ENCODE peak calls at places on chromosomes 6 and 20, in six cellular contexts. One of them, this sample, is unnamed.

GRCh38 chr6:154954352-154954751 is 40.8 kb upstream of the TIAM2 start:
- DNase-seq in PC-3: no peak
- DNase-seq in H9: no peak
- DNase-seq in GM23248: no peak
- DNase-seq in IMR-90: no peak
- DNase-seq in fibroblast of lung: no peak
- DNase-seq in this sample: no peak

GRCh38 chr6:1890071-1890470 is 280.4 kb downstream of the FOXC1 start:
- DNase-seq in PC-3: no peak
- DNase-seq in H9: no peak
- DNase-seq in GM23248: no peak
- DNase-seq in IMR-90: no peak
- DNase-seq in fibroblast of lung: no peak
- DNase-seq in this sample: no peak

GRCh38 chr20:62897666-62898065 is 28.6 kb downstream of the DIDO1 start:
- DNase-seq in PC-3: no peak
- DNase-seq in H9: no peak
- DNase-seq in GM23248: no peak
- DNase-seq in IMR-90: no peak
- DNase-seq in fibroblast of lung: no peak
- DNase-seq in this sample: no peak

GRCh38 chr20:46058656-46059281 is 29.8 kb downstream of the SLC12A5 start:
- DNase-seq in PC-3: no peak
- DNase-seq in H9: peak
- DNase-seq in GM23248: peak
- DNase-seq in IMR-90: no peak
- DNase-seq in fibroblast of lung: no peak
- DNase-seq in this sample: no peak

GRCh38 chr6:12385316-12385715 is 95.2 kb downstream of the EDN1 start:
- DNase-seq in PC-3: no peak
- DNase-seq in H9: no peak
- DNase-seq in GM23248: no peak
- DNase-seq in IMR-90: no peak
- DNase-seq in fibroblast of lung: no peak
- DNase-seq in this sample: no peak

GRCh38 chr6:33949877-33950831 is 146.4 kb upstream of the MLN start:
- DNase-seq in PC-3: no peak
- DNase-seq in H9: no peak
- DNase-seq in GM23248: no peak
- DNase-seq in IMR-90: no peak
- DNase-seq in fibroblast of lung: no peak
- DNase-seq in this sample: peak

GRCh38 chr20:62011403-62011791 is 54.3 kb downstream of the TAF4 start:
- DNase-seq in PC-3: no peak
- DNase-seq in H9: no peak
- DNase-seq in GM23248: peak
- DNase-seq in IMR-90: no peak
- DNase-seq in fibroblast of lung: no peak
- DNase-seq in this sample: no peak

GRCh38 chr6:13470240-13471140 is 16.9 kb downstream of the GFOD1 start:
- DNase-seq in PC-3: no peak
- DNase-seq in H9: no peak
- DNase-seq in GM23248: no peak
- DNase-seq in IMR-90: no peak
- DNase-seq in fibroblast of lung: no peak
- DNase-seq in this sample: no peak

GRCh38 chr6:41732601-41733348 is 2.6 kb downstream of the TFEB start:
- DNase-seq in PC-3: no peak
- DNase-seq in H9: no peak
- DNase-seq in GM23248: peak
- DNase-seq in IMR-90: no peak
- DNase-seq in fibroblast of lung: no peak
- DNase-seq in this sample: no peak

GRCh38 chr20:8473459-8473858 is 341.4 kb downstream of the PLCB1 start:
- DNase-seq in PC-3: no peak
- DNase-seq in H9: no peak
- DNase-seq in GM23248: peak
- DNase-seq in IMR-90: peak
- DNase-seq in fibroblast of lung: peak
- DNase-seq in this sample: no peak

GRCh38 chr20:37758332-37758731 is 64.5 kb downstream of the CTNNBL1 start:
- DNase-seq in PC-3: peak
- DNase-seq in H9: peak
- DNase-seq in GM23248: no peak
- DNase-seq in IMR-90: no peak
- DNase-seq in fibroblast of lung: peak
- DNase-seq in this sample: no peak

GRCh38 chr6:134049176-134049575 is 3.2 kb downstream of the SLC2A12 start:
- DNase-seq in PC-3: no peak
- DNase-seq in H9: no peak
- DNase-seq in GM23248: no peak
- DNase-seq in IMR-90: no peak
- DNase-seq in fibroblast of lung: no peak
- DNase-seq in this sample: no peak

GRCh38 chr20:56778765-56779195 is 149.7 kb downstream of the TFAP2C start:
- DNase-seq in PC-3: no peak
- DNase-seq in H9: peak
- DNase-seq in GM23248: no peak
- DNase-seq in IMR-90: peak
- DNase-seq in fibroblast of lung: peak
- DNase-seq in this sample: no peak

GRCh38 chr6:137853569-137854213 is 13.4 kb upstream of the TNFAIP3 start:
- DNase-seq in PC-3: peak
- DNase-seq in H9: no peak
- DNase-seq in GM23248: peak
- DNase-seq in IMR-90: peak
- DNase-seq in fibroblast of lung: peak
- DNase-seq in this sample: no peak
- H3K9ac ChIP-seq in PC-3: no peak
- H3K9ac ChIP-seq in H9: no peak
- H3K9ac ChIP-seq in GM23248: no peak
- H3K9ac ChIP-seq in IMR-90: no peak
- H3K9ac ChIP-seq in fibroblast of lung: no peak
- H3K9ac ChIP-seq in this sample: no peak

GRCh38 chr6:159955945-159956361 is 12.9 kb upstream of the IGF2R start:
- DNase-seq in PC-3: no peak
- DNase-seq in H9: no peak
- DNase-seq in GM23248: no peak
- DNase-seq in IMR-90: no peak
- DNase-seq in fibroblast of lung: no peak
- DNase-seq in this sample: no peak

GRCh38 chr6:159959165-159959975 is 9.5 kb upstream of the IGF2R start:
- DNase-seq in PC-3: no peak
- DNase-seq in H9: no peak
- DNase-seq in GM23248: no peak
- DNase-seq in IMR-90: no peak
- DNase-seq in fibroblast of lung: no peak
- DNase-seq in this sample: no peak

GRCh38 chr6:159960485-159960884 is 8.4 kb upstream of the IGF2R start:
- DNase-seq in PC-3: no peak
- DNase-seq in H9: no peak
- DNase-seq in GM23248: no peak
- DNase-seq in IMR-90: no peak
- DNase-seq in fibroblast of lung: no peak
- DNase-seq in this sample: no peak

GRCh38 chr6:159961523-159961922 is 7.4 kb upstream of the IGF2R start:
- DNase-seq in PC-3: peak
- DNase-seq in H9: no peak
- DNase-seq in GM23248: peak
- DNase-seq in IMR-90: peak
- DNase-seq in fibroblast of lung: no peak
- DNase-seq in this sample: no peak

DNA sequence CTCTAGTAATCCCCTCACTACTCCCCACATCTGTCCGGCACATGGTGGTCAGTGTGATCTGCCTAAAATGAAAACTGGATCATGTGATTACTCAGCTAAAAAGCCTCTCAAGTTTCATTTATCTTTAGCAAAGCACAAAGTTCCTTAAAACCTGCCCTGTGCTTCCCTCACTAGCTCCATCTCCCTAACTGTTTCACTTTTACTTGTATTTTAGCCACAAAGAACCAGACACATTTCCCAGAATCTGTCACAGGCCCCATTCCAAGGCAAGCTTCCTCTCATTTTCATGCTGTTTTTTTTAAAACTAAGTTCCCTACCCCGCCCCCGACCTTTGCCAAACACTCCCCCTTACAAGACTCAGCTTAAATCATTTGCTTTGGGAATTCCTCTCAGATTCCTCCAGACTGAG is 8.9 kb upstream of the IGF2R start:
- DNase-seq in PC-3: no peak
- DNase-seq in H9: no peak
- DNase-seq in GM23248: no peak
- DNase-seq in IMR-90: peak
- DNase-seq in fibroblast of lung: peak
- DNase-seq in this sample: no peak
- H3K9ac ChIP-seq in PC-3: no peak
- H3K9ac ChIP-seq in H9: no peak
- H3K9ac ChIP-seq in GM23248: no peak
- H3K9ac ChIP-seq in IMR-90: no peak
- H3K9ac ChIP-seq in fibroblast of lung: no peak
- H3K9ac ChIP-seq in this sample: no peak

DNA sequence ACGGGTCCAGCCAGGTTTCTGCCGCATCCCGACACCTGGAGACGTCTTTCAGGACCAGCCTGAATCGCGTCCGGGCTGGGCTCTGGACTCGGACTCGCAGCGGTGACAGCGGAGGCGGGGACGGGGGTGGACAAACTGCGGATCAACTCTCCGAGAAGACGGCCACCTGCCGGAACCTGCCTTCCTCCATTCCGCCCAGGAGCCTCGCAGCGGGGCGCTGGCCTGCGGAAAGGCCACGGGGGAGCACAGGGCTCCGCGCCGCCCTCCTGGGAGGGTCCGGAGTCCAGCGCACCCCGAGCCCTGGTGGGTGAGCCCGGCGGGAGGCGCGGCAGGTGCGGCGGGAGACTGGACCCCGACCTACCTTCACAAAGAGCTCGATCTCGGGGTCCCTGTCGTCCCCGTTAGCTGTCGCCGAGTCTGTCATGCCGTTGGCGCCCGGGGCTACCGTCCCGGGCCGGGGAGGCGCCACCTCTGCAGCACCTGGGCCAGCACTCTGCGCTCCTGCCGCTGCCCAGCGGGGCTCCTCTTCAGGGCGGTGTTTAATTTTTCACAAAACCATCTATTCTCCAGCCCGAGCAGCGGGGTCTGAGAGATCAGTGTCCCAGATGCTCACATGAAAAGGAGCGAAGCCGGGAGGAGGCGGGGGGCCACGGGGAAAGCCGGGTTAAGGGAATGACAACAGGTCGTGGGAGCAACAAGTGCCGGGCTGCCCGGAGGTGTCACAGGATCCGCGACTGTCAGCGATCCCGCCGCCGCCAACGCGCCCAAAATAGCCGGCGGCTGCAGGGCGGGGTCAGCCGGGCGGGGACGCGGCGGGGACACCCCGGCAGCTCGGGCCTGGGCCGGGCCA is at the start of gene CLIC5:
- DNase-seq in PC-3: no peak
- DNase-seq in H9: peak
- DNase-seq in GM23248: no peak
- DNase-seq in IMR-90: no peak
- DNase-seq in fibroblast of lung: no peak
- DNase-seq in this sample: peak
- H3K9ac ChIP-seq in PC-3: no peak
- H3K9ac ChIP-seq in H9: no peak
- H3K9ac ChIP-seq in GM23248: no peak
- H3K9ac ChIP-seq in IMR-90: no peak
- H3K9ac ChIP-seq in fibroblast of lung: peak
- H3K9ac ChIP-seq in this sample: peak

GRCh38 chr6:36263390-36263789 is 6.5 kb upstream of the PNPLA1 start:
- DNase-seq in PC-3: no peak
- DNase-seq in H9: no peak
- DNase-seq in GM23248: no peak
- DNase-seq in IMR-90: no peak
- DNase-seq in fibroblast of lung: no peak
- DNase-seq in this sample: no peak

GRCh38 chr6:36266913-36267644 is 2.8 kb upstream of the PNPLA1 start:
- DNase-seq in PC-3: no peak
- DNase-seq in H9: no peak
- DNase-seq in GM23248: no peak
- DNase-seq in IMR-90: no peak
- DNase-seq in fibroblast of lung: no peak
- DNase-seq in this sample: no peak

GRCh38 chr6:36268478-36269248 is 1.2 kb upstream of the PNPLA1 start:
- DNase-seq in PC-3: no peak
- DNase-seq in H9: no peak
- DNase-seq in GM23248: peak
- DNase-seq in IMR-90: peak
- DNase-seq in fibroblast of lung: peak
- DNase-seq in this sample: no peak

GRCh38 chr6:36267731-36268477 is 2.0 kb upstream of the PNPLA1 start:
- DNase-seq in PC-3: peak
- DNase-seq in H9: no peak
- DNase-seq in GM23248: no peak
- DNase-seq in IMR-90: no peak
- DNase-seq in fibroblast of lung: no peak
- DNase-seq in this sample: no peak

GRCh38 chr6:36265744-36266143 is 4.1 kb upstream of the PNPLA1 start:
- DNase-seq in PC-3: no peak
- DNase-seq in H9: no peak
- DNase-seq in GM23248: no peak
- DNase-seq in IMR-90: no peak
- DNase-seq in fibroblast of lung: no peak
- DNase-seq in this sample: no peak
- H3K9ac ChIP-seq in PC-3: no peak
- H3K9ac ChIP-seq in H9: no peak
- H3K9ac ChIP-seq in GM23248: no peak
- H3K9ac ChIP-seq in IMR-90: no peak
- H3K9ac ChIP-seq in fibroblast of lung: no peak
- H3K9ac ChIP-seq in this sample: no peak

GRCh38 chr6:43517503-43518357 is 841 bp downstream of the POLR1C start:
- DNase-seq in PC-3: no peak
- DNase-seq in H9: no peak
- DNase-seq in GM23248: peak
- DNase-seq in IMR-90: peak
- DNase-seq in fibroblast of lung: no peak
- DNase-seq in this sample: no peak

GRCh38 chr6:43523282-43523681 is 6.4 kb downstream of the POLR1C start:
- DNase-seq in PC-3: no peak
- DNase-seq in H9: no peak
- DNase-seq in GM23248: no peak
- DNase-seq in IMR-90: no peak
- DNase-seq in fibroblast of lung: no peak
- DNase-seq in this sample: no peak

GRCh38 chr6:43521836-43522235 is 4.9 kb downstream of the POLR1C start:
- DNase-seq in PC-3: no peak
- DNase-seq in H9: no peak
- DNase-seq in GM23248: no peak
- DNase-seq in IMR-90: no peak
- DNase-seq in fibroblast of lung: no peak
- DNase-seq in this sample: no peak

GRCh38 chr6:43522547-43523263 is 5.8 kb downstream of the POLR1C start:
- DNase-seq in PC-3: no peak
- DNase-seq in H9: no peak
- DNase-seq in GM23248: no peak
- DNase-seq in IMR-90: no peak
- DNase-seq in fibroblast of lung: no peak
- DNase-seq in this sample: no peak

GRCh38 chr6:43520097-43520496 is 3.2 kb downstream of the POLR1C start:
- DNase-seq in PC-3: no peak
- DNase-seq in H9: no peak
- DNase-seq in GM23248: no peak
- DNase-seq in IMR-90: no peak
- DNase-seq in fibroblast of lung: no peak
- DNase-seq in this sample: no peak
- H3K9ac ChIP-seq in PC-3: no peak
- H3K9ac ChIP-seq in H9: no peak
- H3K9ac ChIP-seq in GM23248: no peak
- H3K9ac ChIP-seq in IMR-90: no peak
- H3K9ac ChIP-seq in fibroblast of lung: no peak
- H3K9ac ChIP-seq in this sample: no peak

This sample was measured in colonic mucosa.